ENCODE peak calls at places on chromosomes 5 and 9, in nine cellular contexts. V is A673; R is K562; N is ovary; G is CD8-positive, alpha-beta T cell; X is GM23248; I is OCI-LY7; J is right lobe of liver; Z is cardiac muscle cell. S is an unnamed sample.

GRCh38 chr9:116160676-116161571 is 7.3 kb downstream of the PAPPA start:
- DNase-seq in Z (no peak), J (no peak), G (no peak), R (no peak), I (no peak), V (no peak), N (no peak), X (no peak), S (no peak)

GRCh38 chr9:36798350-36799065 is 225.8 kb downstream of the MELK start:
- DNase-seq in I (no peak), V (no peak), X (no peak), Z (peak; percentile 22), G (no peak), J (no peak), R (peak; percentile 17), N (no peak), S (no peak)

GRCh38 chr9:21996438-21996837 is 1.8 kb downstream of the CDKN2B-AS1 start:
- DNase-seq in V (no peak), G (no peak), Z (no peak), R (no peak), N (no peak), I (no peak), X (no peak), J (no peak), S (no peak)

GRCh38 chr5:79193643-79194042 is 42.3 kb upstream of the JMY start:
- DNase-seq in N (no peak), Z (no peak), X (peak; percentile 57), G (no peak), J (peak; percentile 32), I (no peak), V (no peak), R (no peak), S (no peak)

GRCh38 chr5:54249210-54250028 is 61.0 kb downstream of the ARL15 start:
- DNase-seq in N (no peak), I (peak; percentile 29), V (peak; percentile 78), R (peak; percentile 68), Z (peak; percentile 52), J (peak; percentile 26), G (peak; percentile 42), X (peak; percentile 11), S (no peak)

GRCh38 chr9:128218518-128219389 is 15.6 kb downstream of the DNM1 start:
- DNase-seq in G (peak; percentile 90), I (peak; percentile 96), X (peak; percentile 65), Z (peak; percentile 95), R (peak; percentile 100), J (peak; percentile 92), V (peak; percentile 86), N (peak; percentile 93), S (peak; percentile 91)

GRCh38 chr9:137146527-137146918 is 7.6 kb downstream of the GRIN1 start:
- DNase-seq in X (no peak), J (no peak), G (no peak), N (no peak), V (no peak), R (no peak), I (no peak), Z (peak; percentile 60), S (no peak)

GRCh38 chr9:5388026-5388806 is 48.5 kb upstream of the RLN1 start:
- DNase-seq in I (no peak), Z (no peak), V (no peak), X (peak; percentile 18), R (no peak), G (no peak), N (no peak), J (no peak), S (no peak)

GRCh38 chr5:155530046-155530445 is 516.5 kb downstream of the KIF4B start:
- DNase-seq in R (no peak), I (no peak), X (no peak), N (no peak), V (peak; percentile 1), J (no peak), Z (no peak), G (no peak), S (no peak)

GRCh38 chr5:175692235-175692995 is 34.5 kb downstream of the HRH2 start:
- DNase-seq in N (no peak), J (no peak), X (no peak), R (no peak), Z (no peak), V (no peak), G (no peak), I (no peak), S (no peak)

GRCh38 chr5:97011567-97011966 is 75.7 kb downstream of the LNPEP start:
- DNase-seq in I (no peak), V (no peak), G (no peak), X (no peak), J (no peak), Z (no peak), N (no peak), R (no peak), S (no peak)

GRCh38 chr5:97004423-97005060 is 68.7 kb downstream of the LNPEP start:
- DNase-seq in V (no peak), Z (no peak), X (no peak), G (no peak), I (no peak), J (no peak), N (no peak), R (no peak), S (no peak)

GRCh38 chr5:97006454-97006853 is 70.6 kb downstream of the LNPEP start:
- DNase-seq in I (no peak), N (no peak), R (no peak), Z (no peak), G (no peak), V (no peak), X (peak; percentile 9), J (no peak), S (no peak)

GRCh38 chr5:97009212-97009898 is 73.5 kb downstream of the LNPEP start:
- DNase-seq in V (peak; percentile 59), I (peak; percentile 86), G (no peak), N (no peak), X (peak; percentile 18), Z (peak; percentile 4), J (no peak), R (peak; percentile 40), S (no peak)

DNA sequence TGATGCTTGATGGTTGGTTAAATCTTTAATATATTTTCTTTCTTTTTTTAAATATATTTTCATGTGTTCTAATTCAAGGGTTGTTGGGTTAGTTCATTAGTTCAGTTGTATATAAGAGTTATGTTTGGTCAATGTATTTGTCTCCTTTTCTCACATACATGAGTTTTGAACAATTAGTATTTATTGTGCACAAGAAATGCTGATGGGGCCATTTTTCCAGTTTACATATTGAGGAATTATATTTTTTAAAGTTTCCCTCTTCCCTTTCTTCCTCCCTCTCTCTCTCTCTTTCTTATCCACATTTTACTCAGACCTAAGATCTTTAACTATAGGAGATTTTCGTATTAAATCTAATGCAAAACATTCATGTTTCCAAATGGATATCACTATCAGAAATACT is 74.0 kb downstream of the LNPEP start:
- DNase-seq in I (no peak), X (no peak), V (no peak), Z (no peak), N (no peak), J (no peak), G (no peak), R (no peak), S (no peak)
- H3K27ac ChIP-seq in I (peak overlapping the region; percentile 89), X (no peak overlapping the region), V (peak overlapping the region; percentile 52), Z (peak overlapping the region; percentile 68), N (no peak overlapping the region), J (no peak overlapping the region), G (no peak overlapping the region), R (peak overlapping the region; percentile 69), S (no peak overlapping the region)

GRCh38 chr9:121266906-121267650 is 884 bp upstream of the GSN start:
- DNase-seq in Z (no peak), G (no peak), R (no peak), I (no peak), N (no peak), V (no peak), J (no peak), X (no peak), S (no peak)
- H3K4me3 ChIP-seq in Z (peak overlapping the region; percentile 71), G (peak overlapping the region; percentile 54), R (no peak overlapping the region), I (no peak overlapping the region), N (peak overlapping the region; percentile 74), V (no peak overlapping the region), J (no peak overlapping the region), X (peak overlapping the region; percentile 85), S (peak overlapping the region; percentile 90)

GRCh38 chr9:76459691-76460635 is 981 bp downstream of the GCNT1 start:
- DNase-seq in N (peak; percentile 19), J (peak; percentile 35), G (peak; percentile 9), R (peak; percentile 6), I (peak; percentile 71), V (peak; percentile 23), X (peak; percentile 86), Z (peak; percentile 56), S (no peak)

GRCh38 chr9:76453785-76454184 is 5.2 kb upstream of the GCNT1 start:
- DNase-seq in R (no peak), N (no peak), I (no peak), V (no peak), J (no peak), X (peak; percentile 84), G (no peak), Z (no peak), S (no peak)

GRCh38 chr9:76452839-76453238 is 6.1 kb upstream of the GCNT1 start:
- DNase-seq in N (no peak), R (no peak), X (peak; percentile 32), I (no peak), J (no peak), G (no peak), Z (no peak), V (no peak), S (no peak)

GRCh38 chr9:76458903-76459690 is at the start of gene GCNT1:
- DNase-seq in R (peak; percentile 83), I (peak; percentile 95), J (peak; percentile 89), G (peak; percentile 90), N (peak; percentile 58), Z (peak; percentile 89), X (peak; percentile 83), V (peak; percentile 60), S (peak; percentile 52)

GRCh38 chr9:76456202-76456926 is 2.6 kb upstream of the GCNT1 start:
- DNase-seq in I (peak; percentile 88), Z (peak; percentile 14), X (peak; percentile 23), N (peak; percentile 18), J (peak; percentile 26), R (peak; percentile 67), G (peak; percentile 17), V (no peak), S (no peak)
- H3K27ac ChIP-seq in I (peak overlapping the region; percentile 57), Z (no peak overlapping the region), X (no peak overlapping the region), N (no peak overlapping the region), J (no peak overlapping the region), R (no peak overlapping the region), G (no peak overlapping the region), V (no peak overlapping the region), S (no peak overlapping the region)

DNA sequence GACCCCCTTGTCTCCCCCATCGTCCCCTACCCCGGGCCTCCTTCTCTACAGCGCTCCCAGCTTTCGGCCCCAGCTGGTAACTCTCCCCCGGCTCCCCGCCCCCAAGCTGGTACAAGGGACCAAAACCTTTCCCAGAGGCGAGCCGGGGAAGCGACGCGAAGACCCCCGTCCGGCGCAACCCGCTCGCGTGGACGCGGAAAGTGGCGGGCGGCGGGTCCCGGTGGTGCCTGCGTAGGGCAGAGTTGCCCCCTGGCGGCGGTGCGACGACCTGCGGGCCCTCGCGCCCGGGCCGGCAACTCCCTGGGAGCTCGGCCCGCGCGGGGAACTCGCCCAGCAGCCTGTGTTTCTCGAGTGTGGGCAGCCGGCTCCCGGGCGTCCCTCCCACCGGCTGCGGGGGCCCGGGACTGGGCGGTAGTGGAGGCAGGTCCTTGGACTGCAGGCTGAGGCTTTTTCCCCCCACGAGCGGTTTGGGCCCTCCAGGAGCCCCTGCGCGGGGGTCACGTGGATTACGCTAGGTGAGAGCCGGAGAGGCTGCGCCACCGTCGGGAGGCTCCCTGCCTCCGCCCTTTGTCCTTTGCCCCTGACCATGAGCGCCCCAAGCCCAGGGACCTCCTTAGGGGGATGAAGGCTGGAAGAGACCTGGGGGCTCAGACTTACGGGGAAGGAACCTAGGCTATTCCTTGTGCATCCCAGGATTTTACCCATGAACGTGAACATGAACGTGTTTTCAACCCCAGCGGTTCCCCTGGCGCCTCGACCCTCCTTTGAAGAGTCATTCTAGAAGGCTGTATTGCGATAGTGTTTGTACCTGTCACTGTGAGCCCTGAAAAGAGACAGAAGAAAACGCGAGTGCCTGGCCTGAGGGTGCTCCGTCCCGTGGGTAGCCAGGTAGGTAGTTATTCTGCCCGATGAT is 2.9 kb upstream of the FOXD1 start:
- DNase-seq in V (peak; percentile 71), G (peak; percentile 77), Z (peak; percentile 79), N (no peak), J (peak; percentile 71), R (peak; percentile 73), X (peak; percentile 88), I (peak; percentile 27), S (no peak)
- H3K4me3 ChIP-seq in V (peak overlapping the region; percentile 38), G (no peak overlapping the region), Z (peak overlapping the region; percentile 19), N (no peak overlapping the region), J (no peak overlapping the region), R (peak overlapping the region; percentile 24), X (peak overlapping the region; percentile 72), I (no peak overlapping the region), S (peak overlapping the region; percentile 49)